ENCODE peak calls at places on chromosome 3, in six cellular contexts. O is transverse colon, R is uterus, Z is esophagus squamous epithelium, Q is HCT116, M is body of pancreas. K is an unnamed sample.

GRCh38 chr3:14475601-14476000 is 64.5 kb downstream of the GRIP2 start:
- DNase-seq in R (no peak), M (no peak), Q (no peak), O (no peak), Z (no peak), K (no peak)

GRCh38 chr3:194738254-194739093 is 52.8 kb downstream of the FAM43A start:
- DNase-seq in Z (no peak), M (peak), O (no peak), Q (peak), R (no peak), K (peak)

GRCh38 chr3:10386121-10386520 is 65.2 kb upstream of the SEC13 start:
- DNase-seq in Z (no peak), O (no peak), R (no peak), Q (no peak), M (no peak), K (no peak)

GRCh38 chr3:195045481-195045880 is 225.5 kb downstream of the XXYLT1 start:
- DNase-seq in M (no peak), Q (no peak), O (no peak), R (no peak), Z (no peak), K (no peak)

GRCh38 chr3:132595036-132595435 is 2.0 kb upstream of the ACKR4 start:
- DNase-seq in Q (no peak), Z (no peak), R (no peak), O (no peak), M (no peak), K (peak)

GRCh38 chr3:196399485-196399945 is 32.7 kb downstream of the UBXN7 start:
- DNase-seq in O (no peak), Q (peak), R (no peak), M (no peak), Z (no peak), K (peak)

GRCh38 chr3:117637666-117638065 is 928.1 kb downstream of the TUSC7 start:
- DNase-seq in Z (no peak), Q (no peak), R (no peak), M (no peak), O (no peak), K (no peak)

GRCh38 chr3:156997351-156997750 is 162.6 kb downstream of the CCNL1 start:
- DNase-seq in R (no peak), Z (no peak), Q (no peak), M (no peak), O (no peak), K (no peak)

GRCh38 chr3:184941408-184941807 is 129.4 kb downstream of the VPS8 start:
- DNase-seq in R (no peak), O (no peak), M (no peak), Q (no peak), Z (no peak), K (no peak)

GRCh38 chr3:52203701-52204100 is 5.7 kb downstream of the ALAS1 start:
- DNase-seq in R (no peak), Q (no peak), O (no peak), Z (no peak), M (no peak), K (no peak)

GRCh38 chr3:31890007-31890406 is 91.1 kb downstream of the OSBPL10 start:
- DNase-seq in M (no peak), Q (no peak), R (no peak), Z (no peak), O (no peak), K (no peak)

GRCh38 chr3:31893174-31893573 is 87.9 kb downstream of the OSBPL10 start:
- DNase-seq in Q (no peak), R (no peak), Z (no peak), M (no peak), O (no peak), K (peak)

GRCh38 chr3:31891876-31892455 is 89.1 kb downstream of the OSBPL10 start:
- DNase-seq in M (no peak), O (no peak), R (no peak), Q (no peak), Z (no peak), K (no peak)

GRCh38 chr3:31890742-31891469 is 90.2 kb downstream of the OSBPL10 start:
- DNase-seq in Q (no peak), R (no peak), Z (no peak), O (no peak), M (no peak), K (no peak)

DNA sequence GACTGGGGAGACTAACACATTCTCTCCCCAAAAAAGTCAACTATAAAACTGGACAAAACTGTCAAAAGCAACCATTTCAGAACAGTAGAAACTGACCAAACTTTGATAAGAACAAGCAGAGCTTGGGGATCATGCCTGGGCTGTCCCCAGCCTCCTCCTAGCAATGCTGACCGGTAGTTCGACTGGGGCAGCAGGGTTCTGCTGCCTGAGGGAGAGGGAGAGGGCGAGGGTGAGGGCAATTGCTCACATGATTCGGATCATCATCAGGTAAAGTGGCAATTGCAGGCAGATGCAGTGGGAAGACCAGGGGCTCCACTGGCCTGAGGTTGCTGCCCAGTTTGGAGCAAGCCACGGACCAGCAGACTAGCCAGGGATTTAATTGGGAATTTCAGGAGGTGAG is 88.6 kb downstream of the OSBPL10 start:
- DNase-seq in M (no peak), R (no peak), Z (no peak), O (no peak), Q (no peak), K (no peak)
- H3K27ac ChIP-seq in M (no peak), R (no peak), Z (no peak), O (no peak), Q (no peak), K (no peak)

GRCh38 chr3:39362812-39363211 is 20.4 kb upstream of the SLC25A38 start:
- DNase-seq in R (no peak), Q (no peak), O (no peak), M (no peak), Z (no peak), K (no peak)
- TF ChIP-seq POLR2A in R (no peak), Q (no peak), O (no peak), M (no peak), Z (no peak), K (no peak)

GRCh38 chr3:123400169-123400568 is 48.7 kb downstream of the ADCY5 start:
- DNase-seq in O (no peak), Q (no peak), Z (no peak), M (no peak), R (no peak), K (no peak)
- H3K27ac ChIP-seq in O (peak), Q (no peak), Z (peak), M (no peak), R (no peak), K (no peak)

DNA sequence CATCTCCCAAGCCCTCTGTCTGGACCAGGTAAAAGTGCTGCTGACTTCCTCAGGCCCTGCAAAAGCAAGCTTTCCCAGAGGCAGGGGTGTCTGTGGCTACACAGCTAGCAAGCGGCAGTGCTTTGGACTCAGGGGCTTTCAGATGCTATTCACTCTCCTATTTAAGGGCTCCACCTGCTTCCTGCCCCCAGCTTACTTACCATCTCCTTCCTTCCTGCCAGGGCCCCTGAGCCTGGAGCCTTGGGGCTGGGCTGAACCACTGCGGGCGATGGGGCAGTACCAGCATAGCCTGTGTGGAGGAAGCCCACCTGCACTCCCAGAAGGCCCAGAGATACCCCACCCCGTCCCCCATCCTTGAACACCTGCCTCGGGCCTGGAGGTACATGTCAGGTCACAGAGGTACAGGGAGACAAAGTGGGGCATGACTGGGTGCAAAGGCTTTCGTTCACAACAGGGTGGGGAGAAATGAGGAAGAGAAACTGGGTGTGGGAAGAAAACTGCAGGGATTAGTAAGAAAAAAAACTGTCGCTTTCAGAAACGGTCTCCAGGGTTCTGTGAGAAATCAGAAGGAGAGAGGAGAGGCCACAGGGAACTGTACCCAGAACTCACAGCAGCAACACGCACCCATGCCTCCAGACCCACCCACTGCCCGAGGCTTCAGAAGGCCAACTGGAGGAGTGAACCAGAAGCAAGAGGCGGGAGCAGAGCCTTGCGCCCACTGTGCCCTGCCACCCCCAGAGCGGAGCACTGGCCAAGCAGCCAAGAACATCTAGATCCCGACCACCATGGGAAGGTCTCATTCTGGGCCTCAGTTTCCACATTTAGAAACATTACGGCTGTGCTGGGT is 49.5 kb downstream of the CCDC12 start:
- DNase-seq in M (peak), Z (no peak), O (peak), R (no peak), Q (no peak), K (no peak)
- TF ChIP-seq POLR2A in M (no peak), Z (peak), O (no peak), R (no peak), Q (no peak), K (no peak)

DNA sequence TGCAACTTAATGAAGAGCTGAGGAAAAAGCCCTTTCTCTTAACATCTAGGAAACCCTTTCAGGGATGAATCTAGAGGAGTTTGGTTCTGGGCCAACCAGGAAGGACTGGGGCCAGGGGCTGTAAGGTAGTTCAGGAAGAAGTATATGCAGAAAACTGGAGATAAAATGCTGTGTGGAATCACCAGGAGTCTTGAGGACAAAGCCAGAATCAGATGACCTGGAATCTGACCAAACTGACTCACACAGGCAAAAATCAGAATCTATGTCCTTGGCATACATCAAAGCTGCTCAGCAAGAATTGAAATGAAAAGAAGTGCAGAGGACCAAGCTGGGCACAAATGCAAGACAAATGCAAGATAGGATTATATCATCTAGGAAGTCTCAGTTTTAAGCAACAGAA is 59.4 kb upstream of the ATP2C1 start:
- DNase-seq in O (no peak), R (no peak), Q (no peak), M (no peak), Z (no peak), K (peak)
- H3K27ac ChIP-seq in O (no peak), R (no peak), Q (no peak), M (no peak), Z (no peak), K (no peak)

K was measured in IMR-90.